ENCODE peak calls at places on chromosomes 12 and 14, in nine cellular contexts. One of them, this sample, is unnamed.

GRCh38 chr12:43776498-43776897 is 17.7 kb downstream of the IRAK4 start:
- DNase-seq in fibroblast of the aortic adventitia: peak; percentile 50
- DNase-seq in cardiac muscle cell: peak; percentile 53
- DNase-seq in gastrocnemius medialis: no peak
- DNase-seq in breast epithelium: no peak
- DNase-seq in epithelial cell of esophagus: peak; percentile 50
- DNase-seq in mammary epithelial cell: peak; percentile 13
- DNase-seq in mesenchymal stem cell: peak; percentile 42
- DNase-seq in transverse colon: no peak
- DNase-seq in this sample: peak; percentile 32

GRCh38 chr12:4446335-4446734 is 720 bp upstream of the FGF6 start:
- DNase-seq in gastrocnemius medialis: no peak
- DNase-seq in epithelial cell of esophagus: no peak
- DNase-seq in fibroblast of the aortic adventitia: no peak
- DNase-seq in transverse colon: no peak
- DNase-seq in breast epithelium: no peak
- DNase-seq in cardiac muscle cell: no peak
- DNase-seq in mammary epithelial cell: no peak
- DNase-seq in mesenchymal stem cell: no peak
- DNase-seq in this sample: no peak

GRCh38 chr12:13097526-13097925 is 5.9 kb downstream of the GSG1 start:
- DNase-seq in mammary epithelial cell: no peak
- DNase-seq in breast epithelium: no peak
- DNase-seq in gastrocnemius medialis: no peak
- DNase-seq in mesenchymal stem cell: no peak
- DNase-seq in cardiac muscle cell: no peak
- DNase-seq in epithelial cell of esophagus: no peak
- DNase-seq in transverse colon: no peak
- DNase-seq in fibroblast of the aortic adventitia: peak; percentile 76
- DNase-seq in this sample: no peak

GRCh38 chr12:121524196-121524930 is 56.5 kb downstream of the KDM2B start:
- DNase-seq in epithelial cell of esophagus: no peak
- DNase-seq in gastrocnemius medialis: no peak
- DNase-seq in mammary epithelial cell: no peak
- DNase-seq in cardiac muscle cell: no peak
- DNase-seq in fibroblast of the aortic adventitia: no peak
- DNase-seq in mesenchymal stem cell: no peak
- DNase-seq in breast epithelium: no peak
- DNase-seq in transverse colon: no peak
- DNase-seq in this sample: no peak

GRCh38 chr12:96774501-96775256 is 132.4 kb upstream of the NEDD1 start:
- DNase-seq in transverse colon: no peak
- DNase-seq in mammary epithelial cell: no peak
- DNase-seq in gastrocnemius medialis: no peak
- DNase-seq in fibroblast of the aortic adventitia: peak; percentile 9
- DNase-seq in epithelial cell of esophagus: peak; percentile 2
- DNase-seq in mesenchymal stem cell: no peak
- DNase-seq in cardiac muscle cell: no peak
- DNase-seq in breast epithelium: no peak
- DNase-seq in this sample: peak; percentile 56

GRCh38 chr12:51891843-51892242 is 3.9 kb downstream of the ANKRD33 start:
- DNase-seq in fibroblast of the aortic adventitia: peak; percentile 64
- DNase-seq in epithelial cell of esophagus: no peak
- DNase-seq in cardiac muscle cell: no peak
- DNase-seq in gastrocnemius medialis: no peak
- DNase-seq in transverse colon: no peak
- DNase-seq in breast epithelium: no peak
- DNase-seq in mesenchymal stem cell: peak; percentile 47
- DNase-seq in mammary epithelial cell: no peak
- DNase-seq in this sample: no peak

GRCh38 chr14:94936411-94936892 is 166.5 kb upstream of the GSC start:
- DNase-seq in gastrocnemius medialis: no peak
- DNase-seq in mammary epithelial cell: no peak
- DNase-seq in breast epithelium: peak; percentile 55
- DNase-seq in cardiac muscle cell: no peak
- DNase-seq in transverse colon: peak; percentile 49
- DNase-seq in fibroblast of the aortic adventitia: peak; percentile 49
- DNase-seq in epithelial cell of esophagus: no peak
- DNase-seq in mesenchymal stem cell: no peak
- DNase-seq in this sample: peak; percentile 17

GRCh38 chr14:58871972-58872530 is 234.3 kb downstream of the DACT1 start:
- DNase-seq in breast epithelium: no peak
- DNase-seq in cardiac muscle cell: no peak
- DNase-seq in transverse colon: no peak
- DNase-seq in mesenchymal stem cell: no peak
- DNase-seq in gastrocnemius medialis: no peak
- DNase-seq in epithelial cell of esophagus: no peak
- DNase-seq in mammary epithelial cell: no peak
- DNase-seq in fibroblast of the aortic adventitia: peak; percentile 26
- DNase-seq in this sample: no peak

GRCh38 chr12:122951979-122952892 is 14.0 kb downstream of the ABCB9 start:
- DNase-seq in mesenchymal stem cell: peak; percentile 77
- DNase-seq in cardiac muscle cell: peak; percentile 80
- DNase-seq in transverse colon: peak; percentile 85
- DNase-seq in fibroblast of the aortic adventitia: peak; percentile 75
- DNase-seq in epithelial cell of esophagus: peak; percentile 79
- DNase-seq in breast epithelium: peak; percentile 66
- DNase-seq in mammary epithelial cell: peak; percentile 61
- DNase-seq in gastrocnemius medialis: peak; percentile 45
- DNase-seq in this sample: peak; percentile 62

GRCh38 chr14:30129795-30130194 is 202.1 kb upstream of the PRKD1 start:
- DNase-seq in breast epithelium: no peak
- DNase-seq in cardiac muscle cell: no peak
- DNase-seq in epithelial cell of esophagus: no peak
- DNase-seq in fibroblast of the aortic adventitia: peak; percentile 23
- DNase-seq in mesenchymal stem cell: no peak
- DNase-seq in gastrocnemius medialis: no peak
- DNase-seq in transverse colon: no peak
- DNase-seq in mammary epithelial cell: no peak
- DNase-seq in this sample: no peak

GRCh38 chr12:107580750-107581529 is 104.7 kb upstream of the PWP1 start:
- DNase-seq in gastrocnemius medialis: no peak
- DNase-seq in mammary epithelial cell: no peak
- DNase-seq in transverse colon: no peak
- DNase-seq in epithelial cell of esophagus: peak; percentile 24
- DNase-seq in fibroblast of the aortic adventitia: no peak
- DNase-seq in cardiac muscle cell: peak; percentile 56
- DNase-seq in breast epithelium: no peak
- DNase-seq in mesenchymal stem cell: no peak
- DNase-seq in this sample: no peak

GRCh38 chr12:49697808-49698207 is 9.4 kb downstream of the FMNL3 start:
- DNase-seq in fibroblast of the aortic adventitia: no peak
- DNase-seq in transverse colon: no peak
- DNase-seq in cardiac muscle cell: no peak
- DNase-seq in mesenchymal stem cell: no peak
- DNase-seq in mammary epithelial cell: no peak
- DNase-seq in breast epithelium: no peak
- DNase-seq in gastrocnemius medialis: no peak
- DNase-seq in epithelial cell of esophagus: no peak
- DNase-seq in this sample: no peak

GRCh38 chr14:101711041-101711861 is 50.3 kb upstream of the PPP2R5C start:
- DNase-seq in gastrocnemius medialis: no peak
- DNase-seq in cardiac muscle cell: no peak
- DNase-seq in epithelial cell of esophagus: no peak
- DNase-seq in transverse colon: no peak
- DNase-seq in mammary epithelial cell: no peak
- DNase-seq in fibroblast of the aortic adventitia: no peak
- DNase-seq in mesenchymal stem cell: no peak
- DNase-seq in breast epithelium: peak; percentile 14
- DNase-seq in this sample: no peak

GRCh38 chr14:102901633-102902032 is 20.8 kb upstream of the AMN start:
- DNase-seq in mammary epithelial cell: no peak
- DNase-seq in cardiac muscle cell: no peak
- DNase-seq in epithelial cell of esophagus: no peak
- DNase-seq in transverse colon: peak; percentile 65
- DNase-seq in fibroblast of the aortic adventitia: no peak
- DNase-seq in mesenchymal stem cell: no peak
- DNase-seq in breast epithelium: no peak
- DNase-seq in gastrocnemius medialis: no peak
- DNase-seq in this sample: no peak

GRCh38 chr12:114405449-114406271 is at the start of gene TBX5:
- DNase-seq in cardiac muscle cell: peak; percentile 77
- DNase-seq in mesenchymal stem cell: no peak
- DNase-seq in gastrocnemius medialis: no peak
- DNase-seq in transverse colon: no peak
- DNase-seq in fibroblast of the aortic adventitia: no peak
- DNase-seq in mammary epithelial cell: no peak
- DNase-seq in epithelial cell of esophagus: no peak
- DNase-seq in breast epithelium: no peak
- DNase-seq in this sample: no peak

GRCh38 chr12:114403044-114403689 is 2.8 kb downstream of the TBX5 start:
- DNase-seq in transverse colon: no peak
- DNase-seq in epithelial cell of esophagus: no peak
- DNase-seq in mammary epithelial cell: no peak
- DNase-seq in fibroblast of the aortic adventitia: no peak
- DNase-seq in breast epithelium: no peak
- DNase-seq in mesenchymal stem cell: no peak
- DNase-seq in cardiac muscle cell: peak; percentile 84
- DNase-seq in gastrocnemius medialis: no peak
- DNase-seq in this sample: no peak

GRCh38 chr12:114405199-114405448 is 820 bp downstream of the TBX5 start:
- DNase-seq in fibroblast of the aortic adventitia: no peak
- DNase-seq in cardiac muscle cell: no peak
- DNase-seq in transverse colon: no peak
- DNase-seq in mesenchymal stem cell: no peak
- DNase-seq in mammary epithelial cell: no peak
- DNase-seq in breast epithelium: no peak
- DNase-seq in gastrocnemius medialis: no peak
- DNase-seq in epithelial cell of esophagus: no peak
- DNase-seq in this sample: no peak

GRCh38 chr12:114404451-114405198 is 1.3 kb downstream of the TBX5 start:
- DNase-seq in mammary epithelial cell: no peak
- DNase-seq in cardiac muscle cell: no peak
- DNase-seq in breast epithelium: no peak
- DNase-seq in gastrocnemius medialis: no peak
- DNase-seq in mesenchymal stem cell: no peak
- DNase-seq in epithelial cell of esophagus: no peak
- DNase-seq in fibroblast of the aortic adventitia: no peak
- DNase-seq in transverse colon: no peak
- DNase-seq in this sample: no peak

GRCh38 chr12:114403690-114404450 is 2.1 kb downstream of the TBX5 start:
- DNase-seq in mammary epithelial cell: no peak
- DNase-seq in mesenchymal stem cell: no peak
- DNase-seq in breast epithelium: no peak
- DNase-seq in epithelial cell of esophagus: no peak
- DNase-seq in fibroblast of the aortic adventitia: no peak
- DNase-seq in transverse colon: no peak
- DNase-seq in cardiac muscle cell: peak; percentile 85
- DNase-seq in gastrocnemius medialis: no peak
- DNase-seq in this sample: no peak
- H3K4me3 ChIP-seq in mammary epithelial cell: no peak overlapping the region
- H3K4me3 ChIP-seq in mesenchymal stem cell: peak overlapping the region; percentile 88
- H3K4me3 ChIP-seq in breast epithelium: peak overlapping the region; percentile 54
- H3K4me3 ChIP-seq in epithelial cell of esophagus: no peak overlapping the region
- H3K4me3 ChIP-seq in fibroblast of the aortic adventitia: no peak overlapping the region
- H3K4me3 ChIP-seq in transverse colon: no peak overlapping the region
- H3K4me3 ChIP-seq in cardiac muscle cell: peak overlapping the region; percentile 97
- H3K4me3 ChIP-seq in gastrocnemius medialis: no peak overlapping the region
- H3K4me3 ChIP-seq in this sample: no peak overlapping the region

GRCh38 chr12:6923003-6923732 is 4.6 kb upstream of the ATN1 start:
- DNase-seq in gastrocnemius medialis: no peak
- DNase-seq in mesenchymal stem cell: no peak
- DNase-seq in breast epithelium: no peak
- DNase-seq in mammary epithelial cell: no peak
- DNase-seq in epithelial cell of esophagus: no peak
- DNase-seq in cardiac muscle cell: no peak
- DNase-seq in fibroblast of the aortic adventitia: no peak
- DNase-seq in transverse colon: no peak
- DNase-seq in this sample: no peak

GRCh38 chr12:6921996-6922935 is 5.5 kb upstream of the ATN1 start:
- DNase-seq in fibroblast of the aortic adventitia: no peak
- DNase-seq in breast epithelium: no peak
- DNase-seq in epithelial cell of esophagus: no peak
- DNase-seq in gastrocnemius medialis: no peak
- DNase-seq in mesenchymal stem cell: no peak
- DNase-seq in transverse colon: peak; percentile 41
- DNase-seq in mammary epithelial cell: peak; percentile 65
- DNase-seq in cardiac muscle cell: no peak
- DNase-seq in this sample: no peak

GRCh38 chr12:6919588-6919987 is 5.2 kb downstream of the ENO2 start:
- DNase-seq in gastrocnemius medialis: no peak
- DNase-seq in cardiac muscle cell: no peak
- DNase-seq in breast epithelium: no peak
- DNase-seq in epithelial cell of esophagus: peak; percentile 82
- DNase-seq in transverse colon: no peak
- DNase-seq in fibroblast of the aortic adventitia: no peak
- DNase-seq in mesenchymal stem cell: no peak
- DNase-seq in mammary epithelial cell: peak; percentile 85
- DNase-seq in this sample: no peak

GRCh38 chr12:6923851-6924250 is 3.9 kb upstream of the ATN1 start:
- DNase-seq in mesenchymal stem cell: no peak
- DNase-seq in fibroblast of the aortic adventitia: peak; percentile 38
- DNase-seq in mammary epithelial cell: no peak
- DNase-seq in cardiac muscle cell: no peak
- DNase-seq in gastrocnemius medialis: no peak
- DNase-seq in transverse colon: no peak
- DNase-seq in epithelial cell of esophagus: no peak
- DNase-seq in breast epithelium: no peak
- DNase-seq in this sample: no peak

DNA sequence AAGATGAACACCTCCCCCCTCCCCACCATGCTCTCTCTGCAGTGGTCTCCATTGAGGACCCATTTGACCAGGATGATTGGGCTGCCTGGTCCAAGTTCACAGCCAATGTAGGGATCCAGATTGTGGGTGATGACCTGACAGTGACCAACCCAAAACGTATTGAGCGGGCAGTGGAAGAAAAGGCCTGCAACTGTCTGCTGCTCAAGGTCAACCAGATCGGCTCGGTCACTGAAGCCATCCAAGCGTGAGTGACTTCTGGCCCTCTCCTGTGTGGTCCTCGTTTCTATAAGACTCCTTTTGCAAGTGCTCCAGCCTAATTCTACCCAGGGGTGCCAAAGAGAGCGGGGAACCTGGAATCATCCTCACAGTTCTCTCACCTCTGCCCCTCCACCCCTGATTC is 6.2 kb upstream of the ATN1 start:
- DNase-seq in cardiac muscle cell: no peak
- DNase-seq in mesenchymal stem cell: no peak
- DNase-seq in mammary epithelial cell: no peak
- DNase-seq in fibroblast of the aortic adventitia: no peak
- DNase-seq in epithelial cell of esophagus: no peak
- DNase-seq in transverse colon: no peak
- DNase-seq in gastrocnemius medialis: no peak
- DNase-seq in breast epithelium: no peak
- DNase-seq in this sample: no peak
- H3K4me3 ChIP-seq in cardiac muscle cell: no peak overlapping the region
- H3K4me3 ChIP-seq in mesenchymal stem cell: no peak overlapping the region
- H3K4me3 ChIP-seq in mammary epithelial cell: no peak overlapping the region
- H3K4me3 ChIP-seq in fibroblast of the aortic adventitia: no peak overlapping the region
- H3K4me3 ChIP-seq in epithelial cell of esophagus: no peak overlapping the region
- H3K4me3 ChIP-seq in transverse colon: no peak overlapping the region
- H3K4me3 ChIP-seq in gastrocnemius medialis: no peak overlapping the region
- H3K4me3 ChIP-seq in breast epithelium: no peak overlapping the region
- H3K4me3 ChIP-seq in this sample: no peak overlapping the region

GRCh38 chr12:6547566-6547965 is 8.3 kb downstream of the IFFO1 start:
- DNase-seq in breast epithelium: no peak
- DNase-seq in fibroblast of the aortic adventitia: no peak
- DNase-seq in mammary epithelial cell: no peak
- DNase-seq in cardiac muscle cell: no peak
- DNase-seq in epithelial cell of esophagus: no peak
- DNase-seq in mesenchymal stem cell: no peak
- DNase-seq in gastrocnemius medialis: no peak
- DNase-seq in transverse colon: no peak
- DNase-seq in this sample: no peak
- H3K4me3 ChIP-seq in breast epithelium: no peak overlapping the region
- H3K4me3 ChIP-seq in fibroblast of the aortic adventitia: peak overlapping the region; percentile 63
- H3K4me3 ChIP-seq in mammary epithelial cell: peak overlapping the region; percentile 21
- H3K4me3 ChIP-seq in cardiac muscle cell: no peak overlapping the region
- H3K4me3 ChIP-seq in epithelial cell of esophagus: no peak overlapping the region
- H3K4me3 ChIP-seq in mesenchymal stem cell: peak overlapping the region; percentile 78
- H3K4me3 ChIP-seq in gastrocnemius medialis: no peak overlapping the region
- H3K4me3 ChIP-seq in transverse colon: no peak overlapping the region
- H3K4me3 ChIP-seq in this sample: no peak overlapping the region

GRCh38 chr14:51443195-51444018 is 203.4 kb downstream of the TMX1 start:
- DNase-seq in fibroblast of the aortic adventitia: peak; percentile 63
- DNase-seq in breast epithelium: no peak
- DNase-seq in epithelial cell of esophagus: peak; percentile 35
- DNase-seq in gastrocnemius medialis: no peak
- DNase-seq in mesenchymal stem cell: no peak
- DNase-seq in mammary epithelial cell: no peak
- DNase-seq in cardiac muscle cell: no peak
- DNase-seq in transverse colon: no peak
- DNase-seq in this sample: peak; percentile 22
- H3K4me3 ChIP-seq in fibroblast of the aortic adventitia: no peak overlapping the region
- H3K4me3 ChIP-seq in breast epithelium: no peak overlapping the region
- H3K4me3 ChIP-seq in epithelial cell of esophagus: no peak overlapping the region
- H3K4me3 ChIP-seq in gastrocnemius medialis: no peak overlapping the region
- H3K4me3 ChIP-seq in mesenchymal stem cell: no peak overlapping the region
- H3K4me3 ChIP-seq in mammary epithelial cell: no peak overlapping the region
- H3K4me3 ChIP-seq in cardiac muscle cell: no peak overlapping the region
- H3K4me3 ChIP-seq in transverse colon: no peak overlapping the region
- H3K4me3 ChIP-seq in this sample: no peak overlapping the region